ENCODE peak calls at places on chromosome 13, in four cellular contexts. Q, L, H and F are unnamed samples.

GRCh38 chr13:53357582-53357981 is 329.0 kb downstream of the OLFM4 start:
- DNase-seq in Q (no peak), L (no peak), H (no peak), F (no peak)

GRCh38 chr13:99614465-99614885 is 113.2 kb downstream of the TM9SF2 start:
- DNase-seq in Q (peak), H (no peak), L (peak), F (no peak)

GRCh38 chr13:46050771-46051170 is 1.8 kb downstream of the ZC3H13 start:
- DNase-seq in Q (no peak), L (no peak), H (no peak), F (no peak)

GRCh38 chr13:62122434-62122833 is 706.8 kb upstream of the PCDH20 start:
- DNase-seq in L (no peak), Q (no peak), H (no peak), F (no peak)

GRCh38 chr13:60137911-60138570 is 25.7 kb downstream of the DIAPH3 start:
- DNase-seq in H (no peak), L (no peak), Q (no peak), F (no peak)

GRCh38 chr13:95533545-95534135 is 18.9 kb upstream of the CLDN10 start:
- DNase-seq in Q (peak), L (peak), H (no peak), F (no peak)

GRCh38 chr13:60509601-60510386 is 112.8 kb downstream of the TDRD3 start:
- DNase-seq in Q (no peak), L (no peak), H (peak), F (no peak)

GRCh38 chr13:23683084-23683483 is 112.9 kb downstream of the TNFRSF19 start:
- DNase-seq in H (no peak), L (no peak), Q (no peak), F (no peak)

GRCh38 chr13:67549331-67549730 is 319.2 kb upstream of the PCDH9 start:
- DNase-seq in Q (no peak), H (peak), L (no peak), F (peak)

GRCh38 chr13:27372896-27373295 is 51.5 kb upstream of the GTF3A start:
- DNase-seq in L (no peak), Q (no peak), H (peak), F (peak)

GRCh38 chr13:67043901-67044300 is 186.2 kb downstream of the PCDH9 start:
- DNase-seq in L (no peak), Q (no peak), H (peak), F (no peak)

GRCh38 chr13:107977175-107977574 is 238.2 kb downstream of the LIG4 start:
- DNase-seq in L (peak), Q (no peak), H (no peak), F (no peak)

GRCh38 chr13:24076124-24076523 is 84.4 kb upstream of the SPATA13 start:
- DNase-seq in Q (no peak), L (no peak), H (no peak), F (no peak)

GRCh38 chr13:89457977-89458376 is 1786.8 kb downstream of the SLITRK5 start:
- DNase-seq in L (peak), Q (no peak), H (peak), F (peak)

GRCh38 chr13:112974125-112974524 is 5.1 kb downstream of the MCF2L start:
- DNase-seq in L (no peak), Q (no peak), H (no peak), F (no peak)

GRCh38 chr13:41707192-41707858 is 250.0 kb downstream of the RGCC start:
- DNase-seq in Q (no peak), H (no peak), L (no peak), F (no peak)

GRCh38 chr13:71922191-71922590 is 55.2 kb upstream of the DACH1 start:
- DNase-seq in L (no peak), H (no peak), Q (no peak), F (peak)

GRCh38 chr13:74306496-74306895 is 172.3 kb upstream of the KLF12 start:
- DNase-seq in L (peak), Q (no peak), H (peak), F (peak)

GRCh38 chr13:98834254-98834960 is 81.9 kb upstream of the SLC15A1 start:
- DNase-seq in H (no peak), Q (peak), L (no peak), F (no peak)

GRCh38 chr13:43408274-43408673 is 378.5 kb downstream of the ENOX1 start:
- DNase-seq in Q (no peak), H (no peak), L (no peak), F (no peak)

GRCh38 chr13:60759499-60759898 is 362.5 kb downstream of the TDRD3 start:
- DNase-seq in Q (no peak), H (no peak), L (peak), F (no peak)

GRCh38 chr13:95201814-95202521 is 99.3 kb downstream of the ABCC4 start:
- DNase-seq in Q (no peak), L (peak), H (peak), F (peak)

GRCh38 chr13:48731957-48732569 is 78.3 kb downstream of the CYSLTR2 start:
- DNase-seq in H (no peak), L (peak), Q (peak), F (no peak)

GRCh38 chr13:110942248-110942981 is 27.5 kb upstream of the ANKRD10 start:
- DNase-seq in Q (no peak), L (no peak), H (peak), F (peak)
- H3K18ac ChIP-seq in Q (no peak), L (no peak), H (no peak), F (no peak)

GRCh38 chr13:69008503-69008902 is 1099.1 kb upstream of the ATXN8OS start:
- DNase-seq in Q (no peak), H (no peak), L (no peak), F (no peak)
- H3K18ac ChIP-seq in Q (no peak), H (no peak), L (no peak), F (no peak)

DNA sequence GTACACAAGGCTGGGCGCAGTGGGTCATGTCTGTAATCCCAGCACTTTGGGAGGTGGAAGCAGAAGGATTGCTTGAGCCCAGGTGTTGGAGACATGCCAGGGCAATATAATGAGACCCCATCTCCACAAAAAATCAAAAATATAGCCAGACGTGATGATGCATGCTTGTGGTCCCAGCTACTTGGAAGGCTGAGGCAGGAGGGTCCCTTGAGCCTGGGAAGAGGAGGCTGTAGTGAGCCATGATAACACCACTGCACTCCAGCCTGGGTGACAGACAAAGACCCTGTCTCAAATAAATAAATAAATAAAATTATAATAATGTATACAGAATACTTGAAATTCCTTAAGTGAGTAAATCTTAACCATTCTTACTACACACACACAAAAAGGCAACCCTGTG is 127.7 kb downstream of the SPRY2 start:
- DNase-seq in Q (no peak), L (no peak), H (no peak), F (no peak)
- H3K18ac ChIP-seq in Q (no peak), L (peak), H (no peak), F (no peak)

GRCh38 chr13:111620586-111620985 is 300.1 kb downstream of the TEX29 start:
- DNase-seq in L (no peak), Q (peak), H (no peak), F (no peak)

GRCh38 chr13:111623170-111623569 is 302.7 kb downstream of the TEX29 start:
- DNase-seq in Q (peak), L (peak), H (no peak), F (no peak)

GRCh38 chr13:111622051-111622531 is 301.6 kb downstream of the TEX29 start:
- DNase-seq in H (no peak), Q (peak), L (no peak), F (no peak)

GRCh38 chr13:111623743-111624505 is 303.5 kb downstream of the TEX29 start:
- DNase-seq in H (no peak), L (no peak), Q (peak), F (no peak)

DNA sequence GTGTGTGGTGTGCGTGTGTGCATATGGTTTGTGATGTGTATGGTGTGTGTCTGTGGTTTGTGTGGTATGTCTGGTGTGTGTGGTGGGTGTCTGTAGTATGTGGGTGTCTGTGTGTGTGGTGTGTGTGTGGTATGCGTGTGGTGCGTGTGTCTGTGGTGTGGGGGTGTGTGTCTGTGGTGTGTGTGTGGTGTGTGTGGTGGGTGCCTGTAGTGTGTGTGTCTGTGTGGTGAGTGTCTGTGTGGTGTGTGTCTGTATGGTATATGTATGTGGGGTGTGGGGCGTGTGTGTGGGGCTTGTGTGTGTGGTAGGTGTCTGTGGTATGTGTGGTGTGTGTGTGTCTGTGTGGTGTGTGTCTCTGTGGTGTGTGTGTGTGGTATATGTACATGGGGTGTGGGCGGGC is 300.7 kb downstream of the TEX29 start:
- DNase-seq in L (no peak), Q (peak), H (no peak), F (no peak)
- H3K18ac ChIP-seq in L (no peak), Q (no peak), H (no peak), F (no peak)

DNA sequence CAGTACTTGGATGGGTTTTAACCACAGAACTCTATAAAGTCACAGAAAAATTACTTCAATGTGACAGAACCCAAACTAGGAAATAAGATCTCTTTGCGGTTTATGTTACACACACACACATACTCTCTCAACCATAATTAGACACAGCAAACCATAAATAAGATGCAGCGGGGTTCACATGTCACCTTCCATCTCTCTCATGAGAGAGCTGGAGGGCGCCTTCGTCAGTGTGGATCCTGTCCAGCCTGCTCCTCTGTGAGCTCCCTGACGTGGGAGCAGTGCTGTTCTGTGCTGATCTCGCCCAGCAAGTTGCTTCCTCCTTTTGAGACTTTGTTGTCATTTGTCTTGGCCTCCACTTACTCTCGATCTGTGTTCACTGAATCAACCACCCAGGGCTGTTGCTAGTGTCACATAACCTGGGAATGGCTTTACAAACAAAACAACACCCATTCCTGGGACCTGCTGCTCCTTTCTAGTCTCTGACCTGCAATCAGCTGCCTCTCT is 204.9 kb upstream of the KL start:
- DNase-seq in L (no peak), Q (no peak), H (no peak), F (peak)
- H3K18ac ChIP-seq in L (no peak), Q (no peak), H (no peak), F (no peak)